ENCODE peak calls at places on chromosomes 7 and 10, in four cellular contexts. U is fibroblast of the aortic adventitia, W is testis, B is fibroblast of lung. S is an unnamed sample.

GRCh38 chr7:991729-992444 is 8.9 kb downstream of the CYP2W1 start:
- DNase-seq in W (no peak), B (no peak), U (no peak), S (no peak)

GRCh38 chr7:13017325-13017853 is 330.0 kb downstream of the ARL4A start:
- DNase-seq in W (no peak), U (peak), B (peak), S (no peak)

GRCh38 chr10:287814-288213 is 152.6 kb downstream of the ZMYND11 start:
- DNase-seq in W (no peak), B (peak), U (no peak), S (no peak)

GRCh38 chr10:30151581-30152389 is 92.4 kb upstream of the JCAD start:
- DNase-seq in U (peak), B (peak), W (no peak), S (peak)

GRCh38 chr7:41881313-41882130 is 178.6 kb upstream of the INHBA start:
- DNase-seq in B (peak), U (no peak), W (no peak), S (no peak)

GRCh38 chr7:137948845-137949330 is 53.0 kb downstream of the CREB3L2 start:
- DNase-seq in B (no peak), U (no peak), W (no peak), S (no peak)

GRCh38 chr7:47792521-47793121 is 155.6 kb downstream of the PKD1L1 start:
- DNase-seq in B (no peak), U (no peak), W (no peak), S (no peak)

GRCh38 chr7:2629740-2630681 is 1.8 kb upstream of the TTYH3 start:
- DNase-seq in W (no peak), U (peak), B (no peak), S (peak)

GRCh38 chr10:25869609-25870008 is 64.4 kb upstream of the MYO3A start:
- DNase-seq in U (no peak), B (no peak), W (no peak), S (no peak)

GRCh38 chr7:24756545-24756988 is 697 bp downstream of the GSDME start:
- DNase-seq in W (peak), B (no peak), U (no peak), S (peak)

GRCh38 chr7:107850671-107851070 is 40.3 kb upstream of the DLD start:
- DNase-seq in U (peak), B (no peak), W (no peak), S (no peak)

GRCh38 chr7:15358112-15358511 is 203.7 kb downstream of the AGMO start:
- DNase-seq in W (no peak), U (no peak), B (no peak), S (no peak)

GRCh38 chr7:98830972-98831548 is 38.8 kb downstream of the TMEM130 start:
- DNase-seq in W (no peak), U (no peak), B (no peak), S (no peak)

GRCh38 chr7:111380945-111381344 is 181.3 kb downstream of the IMMP2L start:
- DNase-seq in B (no peak), U (no peak), W (no peak), S (no peak)

GRCh38 chr7:25967278-25968204 is 184.5 kb upstream of the NFE2L3 start:
- DNase-seq in U (no peak), W (no peak), B (no peak), S (no peak)

GRCh38 chr10:132793871-132794849 is 8.2 kb upstream of the NKX6-2 start:
- DNase-seq in U (no peak), W (no peak), B (no peak), S (no peak)
- TF ChIP-seq CTCF in U (no peak), W (no peak), B (no peak), S (no peak)

DNA sequence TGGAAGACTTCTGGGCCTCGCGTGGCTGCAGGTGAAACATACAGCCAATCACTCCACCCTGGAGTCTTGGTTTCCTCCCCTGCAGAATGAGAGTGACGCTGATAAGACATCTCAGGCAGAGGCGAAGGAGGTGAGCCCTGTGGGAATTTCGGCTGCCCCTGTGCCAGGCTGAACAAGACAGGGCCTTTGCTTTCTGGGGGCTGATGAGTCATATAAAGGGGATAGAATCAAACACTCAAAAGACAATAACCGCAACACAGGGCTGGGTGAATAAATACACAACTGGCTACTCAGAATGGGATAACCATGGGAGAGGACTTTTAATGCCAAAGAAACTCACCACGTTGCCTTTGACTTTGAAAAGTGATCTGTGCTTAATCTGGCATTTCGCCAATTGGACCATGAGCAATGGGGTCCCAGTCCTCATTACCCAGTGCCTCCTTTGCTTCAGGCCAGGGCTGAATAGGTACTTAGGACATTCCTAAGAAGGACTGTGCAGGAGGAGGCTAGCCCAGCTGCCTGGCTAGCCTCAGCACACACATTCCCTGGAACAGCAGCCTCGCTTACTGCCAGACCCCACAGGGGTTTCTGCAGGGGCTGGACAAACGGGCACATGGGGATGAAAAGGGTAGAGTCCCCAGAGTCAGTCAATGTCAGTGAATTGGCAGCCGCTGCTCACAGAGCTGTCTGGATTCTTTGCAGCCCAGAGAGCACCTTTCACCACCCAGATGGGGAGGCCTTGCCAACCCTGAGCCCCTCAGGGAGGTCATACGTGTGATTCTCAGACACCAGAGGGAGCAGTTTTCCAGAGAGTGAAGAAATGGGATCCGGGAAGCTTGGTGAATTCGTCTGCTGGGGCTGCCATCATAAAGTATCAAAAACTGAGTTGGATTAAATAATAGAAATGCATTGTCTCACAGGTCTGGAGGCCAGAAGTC is 143.5 kb downstream of the KCNMA1 start:
- DNase-seq in W (no peak), B (peak), U (peak), S (no peak)
- TF ChIP-seq CTCF in W (no peak), B (peak), U (peak), S (no peak)

DNA sequence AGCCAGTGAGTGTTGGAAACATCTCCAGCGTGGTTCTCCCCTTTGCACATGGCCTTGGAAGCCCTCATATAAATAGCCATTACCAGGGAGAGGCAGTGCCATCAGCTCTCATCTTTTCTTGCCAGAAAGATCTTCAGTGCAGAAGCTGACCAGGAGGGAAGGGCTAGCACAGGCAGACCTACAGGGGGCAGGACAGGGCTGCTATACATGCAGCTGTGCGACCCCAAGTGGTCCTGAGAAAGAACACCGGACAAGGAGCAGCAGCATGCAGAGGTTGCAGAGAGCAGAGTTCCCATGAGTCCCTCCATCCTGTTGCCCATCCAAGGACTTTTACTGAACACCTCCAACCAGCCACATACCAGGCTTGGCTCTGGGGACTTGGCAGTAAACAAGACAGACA is 17.1 kb downstream of the GRID1 start:
- DNase-seq in U (no peak), W (no peak), B (no peak), S (no peak)
- TF ChIP-seq CTCF in U (peak), W (no peak), B (peak), S (no peak)

GRCh38 chr7:18357691-18358090 is 137.9 kb upstream of the HDAC9 start:
- DNase-seq in B (peak), W (no peak), U (no peak), S (no peak)
- TF ChIP-seq CTCF in B (peak), W (no peak), U (peak), S (no peak)

DNA sequence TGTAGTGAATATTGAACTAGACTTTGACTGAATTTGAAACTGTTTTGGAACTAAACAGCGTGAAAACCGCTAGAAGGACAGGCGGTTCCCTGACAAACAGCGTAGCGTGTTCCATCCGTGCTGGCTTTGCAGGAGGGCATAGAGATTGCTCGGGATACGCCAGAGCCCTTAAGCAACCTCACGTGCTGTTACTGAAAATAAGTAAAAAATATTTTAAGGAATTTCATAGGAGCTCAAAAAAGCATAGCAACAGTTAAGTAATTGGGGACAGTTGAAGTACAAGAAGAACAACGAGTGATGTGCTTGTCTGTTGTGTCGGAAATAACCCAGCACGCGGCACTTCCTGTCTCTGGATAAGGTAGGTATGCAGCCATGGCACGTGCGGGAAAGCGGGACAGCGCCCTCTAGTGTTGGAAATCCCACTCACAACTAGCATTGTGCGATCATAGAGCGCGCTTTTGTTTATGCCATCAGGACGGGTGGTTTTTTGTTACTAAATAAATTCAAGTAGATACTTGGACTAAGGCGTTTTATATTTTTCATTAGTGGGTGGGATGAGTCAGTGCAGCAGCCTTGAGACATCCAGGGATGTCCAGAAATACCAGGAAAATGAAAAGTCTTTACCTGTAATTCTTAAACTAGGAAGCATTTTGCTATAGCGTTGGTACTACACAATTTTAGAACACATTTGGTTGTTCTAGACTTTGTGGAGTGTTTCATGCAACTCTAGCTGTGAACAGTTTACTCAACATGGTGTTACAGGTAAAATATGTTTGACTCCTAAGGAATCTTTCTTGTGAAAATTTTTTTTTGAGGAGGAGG is 50.4 kb downstream of the DNAJB6 start:
- DNase-seq in U (peak), B (peak), W (peak), S (peak)
- TF ChIP-seq CTCF in U (peak), B (peak), W (peak), S (peak)

DNA sequence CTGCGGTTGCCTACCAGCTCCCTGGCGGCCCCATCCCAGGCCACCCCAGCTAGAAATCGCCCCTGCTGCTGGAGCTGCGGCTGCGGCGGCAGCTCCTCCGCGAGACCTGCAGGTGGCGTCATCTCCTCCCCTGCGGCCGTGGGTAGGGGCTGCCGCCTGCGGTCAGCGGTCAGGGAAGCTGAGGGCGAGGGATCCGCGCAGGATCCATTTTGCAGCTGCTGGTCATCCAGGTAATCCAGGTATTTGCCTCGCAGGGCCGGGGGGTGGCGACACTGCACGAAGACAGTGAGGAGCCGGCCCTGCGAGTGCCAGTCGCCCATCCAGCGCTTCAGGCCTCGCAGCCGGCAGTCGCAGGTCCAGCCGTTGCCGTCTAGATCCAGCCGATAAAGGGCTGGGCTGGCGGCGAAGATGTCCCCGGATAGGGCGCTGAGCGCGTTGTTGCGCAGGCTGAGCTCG is 1.5 kb downstream of the TRIL start:
- DNase-seq in W (peak), B (peak), U (peak), S (peak)
- TF ChIP-seq CTCF in W (peak), B (peak), U (peak), S (peak)

GRCh38 chr10:118842826-118843624 is 88.3 kb upstream of the CACUL1 start:
- DNase-seq in B (no peak), U (no peak), W (no peak), S (peak)
- TF ChIP-seq CTCF in B (no peak), U (no peak), W (no peak), S (no peak)

DNA sequence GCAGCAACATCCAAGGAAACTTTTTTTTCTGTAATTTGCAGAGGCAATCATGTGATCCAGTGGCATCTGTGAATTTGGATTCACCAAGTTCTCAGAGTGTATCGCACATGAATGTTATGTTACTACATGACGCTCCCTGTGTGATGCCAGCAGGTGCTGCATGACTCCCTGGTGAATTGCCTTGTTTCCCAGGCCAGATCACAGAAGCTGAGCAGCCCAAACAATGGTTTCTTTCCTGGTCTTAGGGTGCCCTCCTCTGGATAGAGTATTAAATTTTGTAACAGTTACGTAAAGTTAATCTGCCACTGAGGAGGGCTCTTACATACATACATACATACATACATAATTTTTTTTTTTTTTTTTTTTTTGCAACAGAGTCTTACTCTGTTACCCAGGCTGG is 3.6 kb downstream of the ZSCAN21 start:
- DNase-seq in W (peak), U (peak), B (peak), S (peak)
- TF ChIP-seq CTCF in W (peak), U (peak), B (peak), S (no peak)

DNA sequence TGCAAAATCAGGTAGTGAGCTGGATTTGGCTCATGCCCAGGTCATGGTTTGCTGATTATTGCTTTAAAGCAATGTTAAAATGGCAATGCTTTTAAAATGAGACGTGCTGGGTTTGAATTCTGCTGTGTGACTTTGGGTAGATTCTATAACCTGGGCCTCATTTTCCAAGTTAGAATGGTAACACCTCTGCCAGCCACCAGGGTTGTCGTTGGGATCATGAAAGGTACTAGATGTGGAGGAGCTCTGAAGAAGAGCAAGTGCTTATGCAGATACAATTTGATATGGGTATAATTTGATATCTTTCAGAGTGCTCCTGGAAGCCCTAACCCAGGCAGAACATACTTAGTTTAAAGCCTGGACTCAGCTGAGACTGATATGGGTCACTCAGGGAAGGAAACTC is 60.0 kb downstream of the EVX1 start:
- DNase-seq in B (no peak), U (no peak), W (no peak), S (peak)
- TF ChIP-seq CTCF in B (no peak), U (no peak), W (no peak), S (no peak)

DNA sequence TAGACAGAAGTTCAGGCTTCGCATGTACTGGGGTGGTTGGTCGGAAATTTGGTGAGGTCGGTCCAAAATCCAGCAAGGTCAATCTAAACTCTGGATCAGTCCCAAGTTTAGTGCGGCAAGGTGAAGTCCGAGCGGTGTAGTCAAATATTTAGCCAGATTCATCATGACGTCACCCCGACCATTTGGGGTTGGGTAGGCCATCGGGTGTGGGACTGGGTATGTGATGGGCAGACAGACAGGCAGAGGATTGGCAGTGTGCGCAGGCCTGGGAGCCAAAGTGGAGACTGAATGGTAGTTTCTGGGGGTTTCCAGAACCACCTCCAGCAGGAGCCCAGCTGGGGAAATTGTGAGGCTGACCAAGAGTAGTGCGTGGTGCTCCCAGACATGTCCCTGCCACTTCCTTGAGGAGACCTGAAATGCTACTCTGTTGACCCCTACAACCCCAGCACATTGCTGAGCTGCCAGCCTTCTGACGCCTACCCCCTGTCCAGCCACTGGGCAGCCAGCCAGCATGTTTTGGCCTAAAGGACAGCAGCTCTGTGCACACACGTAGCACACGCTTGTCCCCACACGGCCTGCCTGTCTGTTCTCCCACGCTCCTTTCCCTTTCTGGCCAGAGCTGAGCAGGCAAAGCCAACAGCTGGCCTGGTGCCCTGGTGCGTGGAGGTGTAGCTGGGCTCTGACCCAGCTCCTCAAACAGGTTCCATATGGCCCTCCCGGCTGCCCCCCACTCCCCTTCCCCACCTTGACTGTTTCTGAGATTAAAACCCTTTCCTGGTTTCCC is 55.9 kb downstream of the FAM241B start:
- DNase-seq in B (peak), W (peak), U (no peak), S (peak)
- TF ChIP-seq CTCF in B (no peak), W (no peak), U (no peak), S (no peak)

S was measured in thyroid gland.